ENCODE peak calls at places on chromosomes 13 and 19, in four cellular contexts. P, K, B and J are unnamed samples.

GRCh38 chr19:36236946-36237310 is 22.0 kb downstream of the ZNF146 start:
- DNase-seq in P (no peak), K (no peak), B (no peak), J (no peak)

GRCh38 chr13:88051746-88052482 is 380.7 kb downstream of the SLITRK5 start:
- DNase-seq in P (no peak), K (no peak), B (no peak), J (no peak)

GRCh38 chr19:49932731-49933131 is 3.4 kb upstream of the NUP62 start:
- DNase-seq in P (no peak), K (no peak), B (no peak), J (no peak)

GRCh38 chr13:27635256-27635655 is 13.6 kb downstream of the POLR1D start:
- DNase-seq in P (no peak), K (no peak), B (no peak), J (no peak)

GRCh38 chr13:104779311-104779710 is 1713.1 kb upstream of the SLC10A2 start:
- DNase-seq in P (no peak), K (peak), B (no peak), J (no peak)

GRCh38 chr19:6925801-6926751 is 38.7 kb downstream of the ADGRE1 start:
- DNase-seq in P (no peak), K (no peak), B (peak), J (peak)

GRCh38 chr13:101492251-101492910 is 39.9 kb downstream of the ITGBL1 start:
- DNase-seq in P (no peak), K (no peak), B (no peak), J (no peak)

GRCh38 chr19:13985771-13986347 is 20.3 kb downstream of the RFX1 start:
- DNase-seq in P (no peak), K (no peak), B (no peak), J (no peak)

GRCh38 chr13:79749985-79750551 is 269.1 kb downstream of the NDFIP2 start:
- DNase-seq in P (no peak), K (peak), B (no peak), J (peak)

GRCh38 chr19:43474986-43475705 is 9.7 kb upstream of the LYPD3 start:
- DNase-seq in P (peak), K (peak), B (peak), J (peak)

GRCh38 chr13:30148171-30148754 is 159.1 kb downstream of the KATNAL1 start:
- DNase-seq in P (no peak), K (no peak), B (no peak), J (no peak)

GRCh38 chr19:14556662-14557188 is 15.1 kb downstream of the NDUFB7 start:
- DNase-seq in P (peak), K (peak), B (peak), J (peak)

GRCh38 chr19:16359074-16359473 is 34.4 kb downstream of the KLF2 start:
- DNase-seq in P (no peak), K (no peak), B (no peak), J (no peak)

GRCh38 chr13:105050696-105051095 is 1484.8 kb downstream of the EFNB2 start:
- DNase-seq in P (no peak), K (no peak), B (no peak), J (peak)

GRCh38 chr19:55147408-55148251 is 1.4 kb downstream of the TNNT1 start:
- DNase-seq in P (no peak), K (no peak), B (no peak), J (no peak)

GRCh38 chr13:88526186-88526852 is 855.1 kb downstream of the SLITRK5 start:
- DNase-seq in P (no peak), K (no peak), B (no peak), J (no peak)

GRCh38 chr13:97432232-97432916 is 1.6 kb upstream of the RAP2A start:
- DNase-seq in P (no peak), K (no peak), B (no peak), J (no peak)